ENCODE peak calls at places on chromosomes 2 and 18, in eight cellular contexts. F, X, C, N, U, J, Z and S are unnamed samples.

GRCh38 chr2:239878686-239879085 is 146.5 kb downstream of the NDUFA10 start:
- DNase-seq in C (no peak), U (no peak), F (no peak), X (no peak), N (no peak), Z (no peak), J (no peak), S (no peak)

GRCh38 chr2:15968280-15969178 is 28.2 kb downstream of the MYCN start:
- DNase-seq in J (no peak), C (no peak), F (no peak), N (no peak), X (no peak), U (no peak), Z (no peak), S (no peak)

GRCh38 chr2:71950256-71951066 is 197.2 kb downstream of the CYP26B1 start:
- DNase-seq in J (no peak), N (no peak), U (no peak), F (no peak), Z (no peak), C (no peak), X (peak), S (no peak)

GRCh38 chr2:130826821-130827501 is 9.8 kb upstream of the ARHGEF4 start:
- DNase-seq in N (no peak), J (no peak), X (no peak), C (no peak), Z (no peak), U (no peak), F (no peak), S (no peak)

GRCh38 chr2:26438926-26439325 is 37.2 kb downstream of the DRC1 start:
- DNase-seq in U (no peak), J (no peak), X (peak), Z (no peak), F (no peak), C (no peak), N (no peak), S (no peak)

GRCh38 chr18:73992242-73993022 is 155.2 kb downstream of the FBXO15 start:
- DNase-seq in C (no peak), Z (no peak), X (no peak), U (no peak), N (no peak), F (no peak), J (no peak), S (no peak)

GRCh38 chr2:10305715-10306114 is 3.0 kb downstream of the HPCAL1 start:
- DNase-seq in Z (no peak), U (no peak), N (no peak), C (peak), F (no peak), X (no peak), J (no peak), S (no peak)

GRCh38 chr2:128468186-128468585 is 149.5 kb upstream of the HS6ST1 start:
- DNase-seq in J (no peak), Z (no peak), C (no peak), F (no peak), X (peak), N (no peak), U (no peak), S (no peak)

GRCh38 chr18:9743200-9744016 is 35.3 kb downstream of the RAB31 start:
- DNase-seq in N (peak), C (no peak), X (peak), U (no peak), J (no peak), F (no peak), Z (no peak), S (no peak)

GRCh38 chr2:221241072-221241471 is 331.0 kb downstream of the EPHA4 start:
- DNase-seq in F (no peak), Z (no peak), C (no peak), N (no peak), U (no peak), J (no peak), X (no peak), S (no peak)

GRCh38 chr2:42048318-42049251 is 764 bp downstream of the PKDCC start:
- DNase-seq in J (no peak), X (peak), N (no peak), F (peak), Z (no peak), C (no peak), U (no peak), S (no peak)

GRCh38 chr18:25298853-25299274 is 53.1 kb downstream of the ZNF521 start:
- DNase-seq in J (no peak), Z (no peak), X (peak), U (no peak), N (peak), C (no peak), F (no peak), S (no peak)

GRCh38 chr2:41829011-41829500 is 218.8 kb upstream of the PKDCC start:
- DNase-seq in N (no peak), F (no peak), J (no peak), X (no peak), Z (no peak), U (no peak), C (no peak), S (no peak)

GRCh38 chr2:198440833-198441232 is 636.4 kb downstream of the PLCL1 start:
- DNase-seq in Z (no peak), F (no peak), C (no peak), J (no peak), X (no peak), N (no peak), U (no peak), S (no peak)

GRCh38 chr2:71646028-71646427 is 192.7 kb downstream of the DYSF start:
- DNase-seq in F (no peak), X (peak), J (no peak), C (no peak), Z (no peak), U (no peak), N (no peak), S (no peak)

GRCh38 chr2:44553456-44553855 is 191.7 kb downstream of the CAMKMT start:
- DNase-seq in U (no peak), C (no peak), X (peak), J (no peak), F (no peak), Z (no peak), N (no peak), S (no peak)